ENCODE peak calls at places on chromosomes 1 and 21, in four cellular contexts. Y, U, I and W are unnamed samples.

GRCh38 chr1:97647776-97648175 is 273.1 kb downstream of the DPYD start:
- DNase-seq in I (no peak), U (no peak), Y (no peak), W (no peak)

GRCh38 chr1:78052685-78053433 is 7.1 kb downstream of the GIPC2 start:
- DNase-seq in U (no peak), Y (no peak), I (no peak), W (no peak)

GRCh38 chr1:193937308-193937707 is 750.9 kb upstream of the B3GALT2 start:
- DNase-seq in Y (no peak), U (no peak), I (no peak), W (no peak)

GRCh38 chr21:41600961-41601572 is 93.1 kb upstream of the TMPRSS2 start:
- DNase-seq in Y (no peak), I (peak), U (no peak), W (no peak)

GRCh38 chr1:150970818-150971582 is 3.6 kb downstream of the CERS2 start:
- DNase-seq in Y (peak), U (no peak), I (peak), W (no peak)

GRCh38 chr1:119554188-119554587 is 47.2 kb downstream of the HSD3B1 start:
- DNase-seq in U (no peak), I (no peak), Y (no peak), W (no peak)

GRCh38 chr1:115179397-115179835 is 90.1 kb upstream of the TSPAN2 start:
- DNase-seq in Y (peak), I (no peak), U (no peak), W (no peak)

GRCh38 chr21:32978346-32979270 is 47.1 kb upstream of the OLIG2 start:
- DNase-seq in I (no peak), U (no peak), Y (no peak), W (no peak)

GRCh38 chr1:99672500-99673213 is 26.7 kb downstream of the PALMD start:
- DNase-seq in U (no peak), I (no peak), Y (peak), W (no peak)

GRCh38 chr1:198540580-198540979 is at the start of gene ATP6V1G3:
- DNase-seq in Y (no peak), I (no peak), U (no peak), W (no peak)

GRCh38 chr21:36765229-36765628 is 66.3 kb downstream of the SIM2 start:
- DNase-seq in U (no peak), Y (no peak), I (no peak), W (no peak)

GRCh38 chr21:45329261-45330074 is 41.8 kb upstream of the POFUT2 start:
- DNase-seq in Y (peak), U (no peak), I (peak), W (no peak)

DNA sequence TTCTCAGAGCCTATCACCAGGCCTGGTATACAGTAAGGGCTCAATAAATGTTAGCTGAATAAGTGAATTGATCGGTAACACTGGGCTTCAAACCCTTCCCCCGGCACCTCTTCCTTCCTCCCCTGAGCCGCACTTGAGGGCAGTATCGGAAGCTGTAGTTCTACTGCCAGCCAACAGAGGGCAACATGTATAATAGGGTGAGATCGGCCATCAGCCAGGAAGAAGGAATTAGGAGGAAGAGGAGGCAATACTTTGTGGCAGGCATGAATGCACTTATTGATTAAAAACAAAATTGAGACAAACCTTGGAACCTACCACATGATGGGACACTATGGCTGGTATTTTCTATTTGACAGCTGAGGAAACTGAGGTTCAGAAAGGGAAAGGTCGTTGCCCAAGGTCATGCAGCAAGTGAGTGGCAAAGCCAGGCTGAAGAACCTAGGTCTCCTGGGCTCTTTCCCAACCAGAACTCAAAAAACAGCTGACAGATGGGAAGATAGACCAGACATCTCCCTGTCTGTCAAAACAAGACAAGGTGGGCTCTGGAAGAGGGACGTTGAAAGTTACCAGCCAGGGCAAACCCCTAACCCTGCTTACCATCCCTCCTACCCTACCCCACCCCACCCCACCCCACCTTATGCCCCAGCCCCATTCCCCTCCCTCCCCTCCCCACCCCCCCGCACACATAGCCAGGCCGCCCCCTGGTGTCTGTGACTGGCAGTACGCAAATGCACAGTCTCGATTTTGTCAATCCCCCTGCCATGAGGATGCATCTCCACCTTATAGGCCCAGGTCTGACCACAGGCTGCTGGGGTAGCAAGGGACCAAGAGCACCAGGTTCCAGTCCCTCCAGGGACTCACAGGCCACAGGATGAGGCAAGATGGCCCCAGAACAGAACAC is 107.3 kb upstream of the RUNX3 start:
- DNase-seq in I (no peak), Y (no peak), U (peak), W (peak)
- TF ChIP-seq CTCF in I (peak), Y (peak), U (peak), W (peak)

GRCh38 chr1:112060266-112060665 is 70.8 kb upstream of the KCND3 start:
- DNase-seq in U (no peak), I (no peak), Y (no peak), W (no peak)

GRCh38 chr1:112054504-112054903 is 65.0 kb upstream of the KCND3 start:
- DNase-seq in I (no peak), Y (no peak), U (no peak), W (no peak)

GRCh38 chr1:112058815-112059450 is 69.5 kb upstream of the KCND3 start:
- DNase-seq in U (no peak), Y (no peak), I (no peak), W (no peak)

GRCh38 chr1:112057736-112058135 is 68.3 kb upstream of the KCND3 start:
- DNase-seq in U (no peak), I (no peak), Y (no peak), W (no peak)

DNA sequence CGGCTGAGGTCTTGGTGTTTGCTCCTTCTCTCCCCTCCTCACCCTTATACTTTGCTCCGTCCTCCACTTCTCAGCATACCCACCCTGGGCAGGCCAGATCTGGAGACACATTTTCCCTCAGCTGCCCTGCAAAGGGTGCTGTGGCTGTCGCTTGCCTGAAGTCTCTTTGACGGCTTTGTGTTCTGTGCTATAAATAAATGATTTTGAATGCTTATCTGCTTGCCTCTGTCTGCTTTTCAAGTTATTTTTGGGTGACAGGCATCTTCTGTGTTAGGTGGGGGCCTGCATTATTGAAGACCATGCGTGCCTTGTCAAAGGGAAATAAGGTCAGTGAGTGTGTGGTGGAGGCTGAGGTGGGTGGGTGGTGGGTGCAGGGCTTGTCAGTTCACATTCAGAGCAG is 66.9 kb upstream of the KCND3 start:
- DNase-seq in U (no peak), Y (no peak), I (no peak), W (no peak)
- TF ChIP-seq CTCF in U (no peak), Y (no peak), I (no peak), W (no peak)

GRCh38 chr1:26960625-26960966 is 328 bp upstream of the KDF1 start:
- DNase-seq in I (no peak), U (no peak), Y (no peak), W (no peak)

GRCh38 chr1:26961826-26962225 is 1.6 kb upstream of the KDF1 start:
- DNase-seq in I (no peak), Y (no peak), U (no peak), W (no peak)

GRCh38 chr1:26957306-26957705 is 3.0 kb downstream of the KDF1 start:
- DNase-seq in U (no peak), I (no peak), Y (no peak), W (no peak)

GRCh38 chr1:26959270-26959669 is 998 bp downstream of the KDF1 start:
- DNase-seq in I (no peak), U (no peak), Y (no peak), W (no peak)

GRCh38 chr1:26959722-26960624 is at the start of gene KDF1:
- DNase-seq in U (no peak), I (no peak), Y (no peak), W (peak)
- TF ChIP-seq CTCF in U (no peak), I (no peak), Y (no peak), W (no peak)

DNA sequence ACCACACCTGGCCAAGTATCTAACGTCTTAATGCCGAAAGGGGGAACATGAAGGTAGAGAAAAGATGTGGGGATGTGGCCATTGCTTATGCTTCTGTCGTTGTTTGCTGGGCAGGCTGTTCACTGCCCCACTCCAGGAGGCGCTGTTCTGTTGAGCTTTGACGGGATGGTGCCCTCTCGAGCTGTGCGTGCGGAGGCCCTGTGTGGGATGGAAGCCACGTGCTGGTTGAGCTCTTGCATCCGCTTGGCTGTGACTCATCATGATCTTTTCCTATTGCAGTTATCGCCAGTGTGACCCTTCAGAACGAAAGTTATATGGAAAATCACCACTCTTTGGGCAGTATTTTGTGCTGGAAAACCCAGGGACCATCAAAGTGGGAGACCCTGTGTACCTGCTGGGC is 26.3 kb downstream of the MTARC1 start:
- DNase-seq in I (no peak), U (no peak), Y (no peak), W (no peak)
- TF ChIP-seq CTCF in I (no peak), U (no peak), Y (no peak), W (peak)

GRCh38 chr1:176575991-176576390 is 113.0 kb downstream of the PAPPA2 start:
- DNase-seq in I (no peak), Y (no peak), U (no peak), W (no peak)
- TF ChIP-seq CTCF in I (no peak), Y (no peak), U (no peak), W (no peak)